ENCODE peak calls at places on chromosomes 3 and 15, in four cellular contexts. E, Y, Q and Z are unnamed samples.

GRCh38 chr3:195060531-195061385 is 210.2 kb downstream of the XXYLT1 start:
- DNase-seq in E (no peak), Y (peak), Q (no peak), Z (no peak)

GRCh38 chr3:134308350-134308891 is 57.8 kb upstream of the RYK start:
- DNase-seq in E (peak), Y (peak), Q (peak), Z (peak)

GRCh38 chr3:120357807-120358206 is 8.7 kb upstream of the LRRC58 start:
- DNase-seq in E (no peak), Y (no peak), Q (no peak), Z (no peak)

GRCh38 chr3:192482391-192482790 is 244.9 kb downstream of the FGF12 start:
- DNase-seq in E (no peak), Y (no peak), Q (no peak), Z (no peak)

GRCh38 chr3:126105691-126106187 is 21.8 kb upstream of the SLC41A3 start:
- DNase-seq in E (no peak), Y (peak), Q (no peak), Z (no peak)

GRCh38 chr3:153625506-153625905 is 463.5 kb downstream of the RAP2B start:
- DNase-seq in E (peak), Y (no peak), Q (no peak), Z (no peak)

GRCh38 chr15:96350321-96350720 is 19.8 kb downstream of the NR2F2 start:
- DNase-seq in E (no peak), Y (peak), Q (no peak), Z (no peak)

GRCh38 chr3:13772321-13772745 is 107.5 kb downstream of the WNT7A start:
- DNase-seq in E (no peak), Y (no peak), Q (no peak), Z (no peak)

GRCh38 chr15:83210619-83211018 is 3.0 kb upstream of the HDGFL3 start:
- DNase-seq in E (no peak), Y (peak), Q (no peak), Z (peak)

GRCh38 chr15:83835384-83836010 is 181.6 kb downstream of the ADAMTSL3 start:
- DNase-seq in E (no peak), Y (no peak), Q (no peak), Z (no peak)

GRCh38 chr3:187544326-187544725 is 125.9 kb downstream of the SST start:
- DNase-seq in E (no peak), Y (no peak), Q (no peak), Z (no peak)

GRCh38 chr3:150147776-150148175 is 177.1 kb upstream of the PFN2 start:
- DNase-seq in E (peak), Y (peak), Q (no peak), Z (peak)

GRCh38 chr3:156811092-156811862 is 14.9 kb upstream of the LEKR1 start:
- DNase-seq in E (peak), Y (peak), Q (no peak), Z (peak)

GRCh38 chr15:97446138-97446537 is 514.4 kb upstream of the ARRDC4 start:
- DNase-seq in E (no peak), Y (no peak), Q (no peak), Z (no peak)